ENCODE peak calls at places on chromosomes 4 and X, in seven cellular contexts. One of them, this sample, is unnamed.

GRCh38 chr4:112589207-112589606 is 47.5 kb downstream of the ZGRF1 start:
- DNase-seq in aorta: no peak
- DNase-seq in osteocyte: no peak
- DNase-seq in neural crest cell: no peak
- DNase-seq in activated naive CD4-positive, alpha-beta T cell treated with Interleukin-2 at 50 U/mL for 16 hours: no peak
- DNase-seq in activated CD4-positive, alpha-beta T cell treated with anti-CD3 and anti-CD28 coated beads, Interleukin-2, amount 50 U/mL, for 1 hour: no peak
- DNase-seq in HCT116: peak
- DNase-seq in this sample: no peak

GRCh38 chr4:159267023-159267939 is 164.4 kb downstream of the RAPGEF2 start:
- DNase-seq in aorta: no peak
- DNase-seq in osteocyte: no peak
- DNase-seq in neural crest cell: no peak
- DNase-seq in activated naive CD4-positive, alpha-beta T cell treated with Interleukin-2 at 50 U/mL for 16 hours: no peak
- DNase-seq in activated CD4-positive, alpha-beta T cell treated with anti-CD3 and anti-CD28 coated beads, Interleukin-2, amount 50 U/mL, for 1 hour: no peak
- DNase-seq in HCT116: no peak
- DNase-seq in this sample: no peak

GRCh38 chrX:46929439-46930018 is 17.3 kb downstream of the JADE3 start:
- DNase-seq in neural crest cell: no peak
- DNase-seq in HCT116: no peak
- DNase-seq in aorta: no peak
- DNase-seq in activated CD4-positive, alpha-beta T cell treated with anti-CD3 and anti-CD28 coated beads, Interleukin-2, amount 50 U/mL, for 1 hour: no peak
- DNase-seq in activated naive CD4-positive, alpha-beta T cell treated with Interleukin-2 at 50 U/mL for 16 hours: no peak
- DNase-seq in osteocyte: no peak
- DNase-seq in this sample: no peak

GRCh38 chr4:153114771-153115321 is 89.4 kb upstream of the TRIM2 start:
- DNase-seq in neural crest cell: no peak
- DNase-seq in activated CD4-positive, alpha-beta T cell treated with anti-CD3 and anti-CD28 coated beads, Interleukin-2, amount 50 U/mL, for 1 hour: peak
- DNase-seq in aorta: no peak
- DNase-seq in osteocyte: peak
- DNase-seq in HCT116: peak
- DNase-seq in activated naive CD4-positive, alpha-beta T cell treated with Interleukin-2 at 50 U/mL for 16 hours: peak
- DNase-seq in this sample: no peak

GRCh38 chr4:12293906-12294525 is 865.3 kb upstream of the HS3ST1 start:
- DNase-seq in neural crest cell: no peak
- DNase-seq in osteocyte: no peak
- DNase-seq in activated naive CD4-positive, alpha-beta T cell treated with Interleukin-2 at 50 U/mL for 16 hours: no peak
- DNase-seq in aorta: no peak
- DNase-seq in activated CD4-positive, alpha-beta T cell treated with anti-CD3 and anti-CD28 coated beads, Interleukin-2, amount 50 U/mL, for 1 hour: no peak
- DNase-seq in HCT116: no peak
- DNase-seq in this sample: no peak

GRCh38 chr4:62670509-62670908 is 1470.4 kb downstream of the ADGRL3 start:
- DNase-seq in osteocyte: no peak
- DNase-seq in activated naive CD4-positive, alpha-beta T cell treated with Interleukin-2 at 50 U/mL for 16 hours: no peak
- DNase-seq in neural crest cell: no peak
- DNase-seq in aorta: no peak
- DNase-seq in activated CD4-positive, alpha-beta T cell treated with anti-CD3 and anti-CD28 coated beads, Interleukin-2, amount 50 U/mL, for 1 hour: no peak
- DNase-seq in HCT116: no peak
- DNase-seq in this sample: no peak

GRCh38 chrX:151239748-151240147 is 63.4 kb downstream of the GPR50 start:
- DNase-seq in osteocyte: no peak
- DNase-seq in HCT116: no peak
- DNase-seq in activated naive CD4-positive, alpha-beta T cell treated with Interleukin-2 at 50 U/mL for 16 hours: no peak
- DNase-seq in activated CD4-positive, alpha-beta T cell treated with anti-CD3 and anti-CD28 coated beads, Interleukin-2, amount 50 U/mL, for 1 hour: no peak
- DNase-seq in neural crest cell: no peak
- DNase-seq in aorta: no peak
- DNase-seq in this sample: no peak

GRCh38 chr4:5033266-5033945 is 14.1 kb upstream of the CYTL1 start:
- DNase-seq in aorta: no peak
- DNase-seq in neural crest cell: no peak
- DNase-seq in HCT116: no peak
- DNase-seq in activated CD4-positive, alpha-beta T cell treated with anti-CD3 and anti-CD28 coated beads, Interleukin-2, amount 50 U/mL, for 1 hour: no peak
- DNase-seq in activated naive CD4-positive, alpha-beta T cell treated with Interleukin-2 at 50 U/mL for 16 hours: no peak
- DNase-seq in osteocyte: no peak
- DNase-seq in this sample: peak

GRCh38 chr4:121714548-121714947 is 17.8 kb upstream of the ANXA5 start:
- DNase-seq in aorta: no peak
- DNase-seq in activated CD4-positive, alpha-beta T cell treated with anti-CD3 and anti-CD28 coated beads, Interleukin-2, amount 50 U/mL, for 1 hour: no peak
- DNase-seq in HCT116: no peak
- DNase-seq in osteocyte: no peak
- DNase-seq in activated naive CD4-positive, alpha-beta T cell treated with Interleukin-2 at 50 U/mL for 16 hours: no peak
- DNase-seq in neural crest cell: no peak
- DNase-seq in this sample: no peak

GRCh38 chr4:86449746-86450145 is 89.9 kb upstream of the MAPK10 start:
- DNase-seq in HCT116: no peak
- DNase-seq in neural crest cell: no peak
- DNase-seq in osteocyte: no peak
- DNase-seq in aorta: no peak
- DNase-seq in activated CD4-positive, alpha-beta T cell treated with anti-CD3 and anti-CD28 coated beads, Interleukin-2, amount 50 U/mL, for 1 hour: no peak
- DNase-seq in activated naive CD4-positive, alpha-beta T cell treated with Interleukin-2 at 50 U/mL for 16 hours: no peak
- DNase-seq in this sample: no peak

GRCh38 chr4:54227261-54228063 is 1.6 kb upstream of the PDGFRA start:
- DNase-seq in osteocyte: peak
- DNase-seq in activated naive CD4-positive, alpha-beta T cell treated with Interleukin-2 at 50 U/mL for 16 hours: no peak
- DNase-seq in neural crest cell: peak
- DNase-seq in HCT116: no peak
- DNase-seq in aorta: peak
- DNase-seq in activated CD4-positive, alpha-beta T cell treated with anti-CD3 and anti-CD28 coated beads, Interleukin-2, amount 50 U/mL, for 1 hour: no peak
- DNase-seq in this sample: no peak

GRCh38 chrX:74338852-74339251 is 34.9 kb downstream of the ZCCHC13 start:
- DNase-seq in neural crest cell: no peak
- DNase-seq in HCT116: no peak
- DNase-seq in aorta: no peak
- DNase-seq in activated CD4-positive, alpha-beta T cell treated with anti-CD3 and anti-CD28 coated beads, Interleukin-2, amount 50 U/mL, for 1 hour: no peak
- DNase-seq in activated naive CD4-positive, alpha-beta T cell treated with Interleukin-2 at 50 U/mL for 16 hours: no peak
- DNase-seq in osteocyte: no peak
- DNase-seq in this sample: no peak

GRCh38 chrX:1244164-1245076 is 24.2 kb upstream of the CSF2RA start:
- DNase-seq in aorta: no peak
- DNase-seq in neural crest cell: peak
- DNase-seq in osteocyte: no peak
- DNase-seq in activated naive CD4-positive, alpha-beta T cell treated with Interleukin-2 at 50 U/mL for 16 hours: no peak
- DNase-seq in activated CD4-positive, alpha-beta T cell treated with anti-CD3 and anti-CD28 coated beads, Interleukin-2, amount 50 U/mL, for 1 hour: no peak
- DNase-seq in HCT116: no peak
- DNase-seq in this sample: no peak

GRCh38 chr4:7625073-7625472 is 190.3 kb upstream of the PSAPL1 start:
- DNase-seq in neural crest cell: no peak
- DNase-seq in osteocyte: no peak
- DNase-seq in aorta: peak
- DNase-seq in HCT116: no peak
- DNase-seq in activated naive CD4-positive, alpha-beta T cell treated with Interleukin-2 at 50 U/mL for 16 hours: no peak
- DNase-seq in activated CD4-positive, alpha-beta T cell treated with anti-CD3 and anti-CD28 coated beads, Interleukin-2, amount 50 U/mL, for 1 hour: no peak
- DNase-seq in this sample: no peak

GRCh38 chrX:3743821-3744439 is 30.5 kb upstream of the PRKX start:
- DNase-seq in aorta: no peak
- DNase-seq in activated naive CD4-positive, alpha-beta T cell treated with Interleukin-2 at 50 U/mL for 16 hours: peak
- DNase-seq in neural crest cell: no peak
- DNase-seq in activated CD4-positive, alpha-beta T cell treated with anti-CD3 and anti-CD28 coated beads, Interleukin-2, amount 50 U/mL, for 1 hour: peak
- DNase-seq in osteocyte: no peak
- DNase-seq in HCT116: no peak
- DNase-seq in this sample: no peak

GRCh38 chrX:132957211-132958085 is 981 bp downstream of the HS6ST2 start:
- DNase-seq in osteocyte: no peak
- DNase-seq in HCT116: no peak
- DNase-seq in neural crest cell: peak
- DNase-seq in activated CD4-positive, alpha-beta T cell treated with anti-CD3 and anti-CD28 coated beads, Interleukin-2, amount 50 U/mL, for 1 hour: no peak
- DNase-seq in aorta: peak
- DNase-seq in activated naive CD4-positive, alpha-beta T cell treated with Interleukin-2 at 50 U/mL for 16 hours: no peak
- DNase-seq in this sample: no peak

GRCh38 chrX:52271212-52271611 is 86.5 kb downstream of the MAGED4 start:
- DNase-seq in neural crest cell: no peak
- DNase-seq in osteocyte: no peak
- DNase-seq in activated CD4-positive, alpha-beta T cell treated with anti-CD3 and anti-CD28 coated beads, Interleukin-2, amount 50 U/mL, for 1 hour: no peak
- DNase-seq in HCT116: no peak
- DNase-seq in aorta: no peak
- DNase-seq in activated naive CD4-positive, alpha-beta T cell treated with Interleukin-2 at 50 U/mL for 16 hours: no peak
- DNase-seq in this sample: no peak

GRCh38 chrX:88612870-88613329 is 134.1 kb upstream of the CPXCR1 start:
- DNase-seq in HCT116: no peak
- DNase-seq in aorta: no peak
- DNase-seq in neural crest cell: no peak
- DNase-seq in activated naive CD4-positive, alpha-beta T cell treated with Interleukin-2 at 50 U/mL for 16 hours: no peak
- DNase-seq in osteocyte: no peak
- DNase-seq in activated CD4-positive, alpha-beta T cell treated with anti-CD3 and anti-CD28 coated beads, Interleukin-2, amount 50 U/mL, for 1 hour: no peak
- DNase-seq in this sample: no peak

GRCh38 chrX:38563006-38563405 is 1.7 kb downstream of the TSPAN7 start:
- DNase-seq in neural crest cell: no peak
- DNase-seq in activated CD4-positive, alpha-beta T cell treated with anti-CD3 and anti-CD28 coated beads, Interleukin-2, amount 50 U/mL, for 1 hour: no peak
- DNase-seq in osteocyte: no peak
- DNase-seq in aorta: no peak
- DNase-seq in HCT116: no peak
- DNase-seq in activated naive CD4-positive, alpha-beta T cell treated with Interleukin-2 at 50 U/mL for 16 hours: no peak
- DNase-seq in this sample: no peak

GRCh38 chr4:157961591-157961990 is 211.2 kb downstream of the GASK1B start:
- DNase-seq in osteocyte: no peak
- DNase-seq in HCT116: no peak
- DNase-seq in activated CD4-positive, alpha-beta T cell treated with anti-CD3 and anti-CD28 coated beads, Interleukin-2, amount 50 U/mL, for 1 hour: no peak
- DNase-seq in aorta: no peak
- DNase-seq in activated naive CD4-positive, alpha-beta T cell treated with Interleukin-2 at 50 U/mL for 16 hours: no peak
- DNase-seq in neural crest cell: no peak
- DNase-seq in this sample: no peak

GRCh38 chr4:108060164-108060563 is 70.5 kb downstream of the HADH start:
- DNase-seq in osteocyte: no peak
- DNase-seq in aorta: no peak
- DNase-seq in HCT116: peak
- DNase-seq in activated naive CD4-positive, alpha-beta T cell treated with Interleukin-2 at 50 U/mL for 16 hours: no peak
- DNase-seq in neural crest cell: no peak
- DNase-seq in activated CD4-positive, alpha-beta T cell treated with anti-CD3 and anti-CD28 coated beads, Interleukin-2, amount 50 U/mL, for 1 hour: no peak
- DNase-seq in this sample: no peak

GRCh38 chr4:2663275-2663674 is 92.9 kb downstream of the TNIP2 start:
- DNase-seq in activated CD4-positive, alpha-beta T cell treated with anti-CD3 and anti-CD28 coated beads, Interleukin-2, amount 50 U/mL, for 1 hour: no peak
- DNase-seq in HCT116: no peak
- DNase-seq in activated naive CD4-positive, alpha-beta T cell treated with Interleukin-2 at 50 U/mL for 16 hours: no peak
- DNase-seq in neural crest cell: no peak
- DNase-seq in aorta: no peak
- DNase-seq in osteocyte: no peak
- DNase-seq in this sample: no peak

GRCh38 chr4:89661490-89661889 is 175.5 kb downstream of the SNCA start:
- DNase-seq in neural crest cell: no peak
- DNase-seq in activated naive CD4-positive, alpha-beta T cell treated with Interleukin-2 at 50 U/mL for 16 hours: no peak
- DNase-seq in aorta: no peak
- DNase-seq in osteocyte: no peak
- DNase-seq in activated CD4-positive, alpha-beta T cell treated with anti-CD3 and anti-CD28 coated beads, Interleukin-2, amount 50 U/mL, for 1 hour: no peak
- DNase-seq in HCT116: no peak
- DNase-seq in this sample: no peak

GRCh38 chr4:70778888-70779422 is 57.2 kb downstream of the RUFY3 start:
- DNase-seq in aorta: no peak
- DNase-seq in HCT116: no peak
- DNase-seq in activated naive CD4-positive, alpha-beta T cell treated with Interleukin-2 at 50 U/mL for 16 hours: no peak
- DNase-seq in osteocyte: no peak
- DNase-seq in neural crest cell: no peak
- DNase-seq in activated CD4-positive, alpha-beta T cell treated with anti-CD3 and anti-CD28 coated beads, Interleukin-2, amount 50 U/mL, for 1 hour: no peak
- DNase-seq in this sample: no peak

GRCh38 chrX:123665197-123665596 is 67.7 kb downstream of the THOC2 start:
- DNase-seq in activated CD4-positive, alpha-beta T cell treated with anti-CD3 and anti-CD28 coated beads, Interleukin-2, amount 50 U/mL, for 1 hour: no peak
- DNase-seq in aorta: no peak
- DNase-seq in neural crest cell: no peak
- DNase-seq in activated naive CD4-positive, alpha-beta T cell treated with Interleukin-2 at 50 U/mL for 16 hours: no peak
- DNase-seq in HCT116: no peak
- DNase-seq in osteocyte: no peak
- DNase-seq in this sample: no peak

GRCh38 chrX:22196151-22196550 is 76.6 kb upstream of the CBLL2 start:
- DNase-seq in neural crest cell: no peak
- DNase-seq in osteocyte: no peak
- DNase-seq in HCT116: no peak
- DNase-seq in activated CD4-positive, alpha-beta T cell treated with anti-CD3 and anti-CD28 coated beads, Interleukin-2, amount 50 U/mL, for 1 hour: no peak
- DNase-seq in aorta: no peak
- DNase-seq in activated naive CD4-positive, alpha-beta T cell treated with Interleukin-2 at 50 U/mL for 16 hours: no peak
- DNase-seq in this sample: no peak

GRCh38 chr4:87073570-87074470 is 139.0 kb downstream of the AFF1 start:
- DNase-seq in neural crest cell: no peak
- DNase-seq in osteocyte: no peak
- DNase-seq in activated naive CD4-positive, alpha-beta T cell treated with Interleukin-2 at 50 U/mL for 16 hours: peak
- DNase-seq in activated CD4-positive, alpha-beta T cell treated with anti-CD3 and anti-CD28 coated beads, Interleukin-2, amount 50 U/mL, for 1 hour: peak
- DNase-seq in aorta: no peak
- DNase-seq in HCT116: no peak
- DNase-seq in this sample: no peak

GRCh38 chr4:71255966-71256365 is 82.9 kb upstream of the SLC4A4 start:
- DNase-seq in activated naive CD4-positive, alpha-beta T cell treated with Interleukin-2 at 50 U/mL for 16 hours: no peak
- DNase-seq in osteocyte: no peak
- DNase-seq in activated CD4-positive, alpha-beta T cell treated with anti-CD3 and anti-CD28 coated beads, Interleukin-2, amount 50 U/mL, for 1 hour: no peak
- DNase-seq in HCT116: no peak
- DNase-seq in aorta: no peak
- DNase-seq in neural crest cell: no peak
- DNase-seq in this sample: no peak

GRCh38 chrX:148806145-148806868 is 305.9 kb downstream of the AFF2 start:
- DNase-seq in osteocyte: no peak
- DNase-seq in aorta: no peak
- DNase-seq in HCT116: no peak
- DNase-seq in activated naive CD4-positive, alpha-beta T cell treated with Interleukin-2 at 50 U/mL for 16 hours: no peak
- DNase-seq in neural crest cell: no peak
- DNase-seq in activated CD4-positive, alpha-beta T cell treated with anti-CD3 and anti-CD28 coated beads, Interleukin-2, amount 50 U/mL, for 1 hour: no peak
- DNase-seq in this sample: no peak